ENCODE peak calls at places on chromosomes 11 and 22, in nine cellular contexts. B is tibial nerve, U is heart left ventricle, X is right lobe of liver, D is prostate gland, R is endothelial cell of umbilical vein, E is sigmoid colon, V is adrenal gland, C is esophagus squamous epithelium. M is an unnamed sample. For H3K4me1, the result is how much of the 10 kb centered on the place peaks cover.

GRCh38 chr11:113160652-113161051 is 153.7 kb upstream of the TTC12 start:
- DNase-seq in E (no peak), U (no peak), X (no peak), V (no peak), R (no peak), D (no peak), C (no peak), B (no peak), M (no peak)

GRCh38 chr22:22955866-22956535 is 68.4 kb downstream of the IGLL5 start:
- DNase-seq in R (peak), E (peak), U (peak), V (peak), X (no peak), B (peak), C (no peak), D (peak), M (peak)

GRCh38 chr11:95076416-95076815 is 9.7 kb downstream of the SRSF8 start:
- DNase-seq in U (no peak), C (no peak), E (no peak), X (no peak), R (peak), V (no peak), B (peak), D (peak), M (no peak)

GRCh38 chr22:33850724-33851123 is 69.6 kb downstream of the LARGE1 start:
- DNase-seq in U (no peak), C (no peak), V (no peak), R (no peak), E (no peak), B (no peak), D (no peak), X (no peak), M (no peak)

GRCh38 chr11:96215094-96215782 is 127.8 kb downstream of the MAML2 start:
- DNase-seq in X (no peak), R (peak), D (no peak), U (no peak), C (no peak), V (no peak), E (no peak), B (no peak), M (no peak)

GRCh38 chr22:25940479-25940878 is 198.5 kb downstream of the MYO18B start:
- DNase-seq in D (no peak), R (no peak), X (no peak), B (no peak), U (no peak), C (no peak), E (no peak), V (no peak), M (no peak)

GRCh38 chr11:75429902-75430691 is 2.9 kb downstream of the KLHL35 start:
- DNase-seq in R (peak), D (peak), X (no peak), V (peak), U (peak), B (peak), E (peak), C (no peak), M (no peak)

GRCh38 chr22:37419916-37420655 is 7.2 kb downstream of the ELFN2 start:
- DNase-seq in V (no peak), B (no peak), D (no peak), R (no peak), X (no peak), C (no peak), E (no peak), U (no peak), M (no peak)

GRCh38 chr22:19890502-19891349 is 36.1 kb upstream of the GNB1L start:
- DNase-seq in R (peak), C (no peak), E (no peak), D (no peak), X (peak), U (no peak), V (no peak), B (no peak), M (no peak)

GRCh38 chr11:118002541-118003019 is 16.4 kb downstream of the IL10RA start:
- DNase-seq in R (no peak), X (no peak), D (no peak), C (no peak), B (no peak), U (peak), V (no peak), E (peak), M (no peak)

GRCh38 chr11:114478768-114479167 is 39.5 kb downstream of the REXO2 start:
- DNase-seq in V (no peak), E (no peak), X (no peak), C (no peak), U (no peak), D (no peak), B (no peak), R (no peak), M (no peak)

GRCh38 chr11:110896358-110896757 is 184.1 kb upstream of the ARHGAP20 start:
- DNase-seq in C (no peak), D (no peak), V (no peak), R (no peak), E (no peak), B (no peak), X (no peak), U (no peak), M (no peak)

GRCh38 chr11:97657852-97658251 is 1268.0 kb downstream of the JRKL start:
- DNase-seq in U (no peak), R (no peak), V (no peak), E (no peak), D (no peak), B (no peak), X (no peak), C (no peak), M (no peak)

GRCh38 chr11:2328040-2328439 is 26.2 kb downstream of the TSPAN32 start:
- DNase-seq in E (no peak), B (no peak), D (no peak), U (no peak), X (no peak), R (no peak), V (no peak), C (no peak), M (no peak)

DNA sequence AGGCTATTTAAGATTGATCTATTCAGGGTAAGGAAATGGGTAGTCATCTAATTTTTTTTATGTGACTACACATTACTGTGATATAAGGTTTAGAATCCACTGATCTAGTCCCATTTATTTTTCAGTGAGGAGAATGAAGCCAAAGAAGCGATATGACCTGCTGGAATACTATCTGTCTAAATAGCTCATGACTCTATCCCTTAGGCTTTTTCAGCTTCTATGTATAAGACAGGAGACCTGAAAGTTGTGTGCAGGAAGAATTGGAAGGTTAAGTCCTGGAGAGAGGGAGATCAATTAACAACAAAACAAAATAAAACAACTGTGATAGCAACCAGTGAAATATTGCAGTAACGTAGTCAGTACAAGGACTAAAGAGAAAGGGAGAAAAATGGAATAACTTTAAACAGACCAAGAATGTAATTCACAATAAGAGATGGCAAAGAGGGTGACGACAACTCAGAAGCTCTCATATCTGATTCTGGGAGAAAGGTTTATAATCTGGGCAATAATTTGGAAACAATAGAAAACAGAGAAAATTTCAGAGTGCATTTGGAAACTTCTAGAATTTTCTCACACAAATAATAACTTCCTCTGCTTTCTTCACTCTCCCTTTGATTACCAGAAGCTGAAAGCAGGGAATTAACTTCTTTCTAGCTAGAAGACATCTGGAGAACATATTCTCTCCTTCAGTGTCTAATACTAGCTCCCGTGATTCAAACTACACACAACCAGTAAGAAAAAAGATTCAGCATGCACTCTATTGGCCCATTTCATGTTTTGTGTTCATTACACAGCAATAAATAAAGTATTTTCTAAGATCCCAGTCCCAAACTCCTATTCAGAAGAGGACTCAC is 19.2 kb upstream of the CASP12 start:
- DNase-seq in B (no peak), R (peak), E (no peak), D (no peak), C (no peak), X (no peak), U (no peak), V (no peak), M (no peak)
- H3K27ac ChIP-seq in B (peak), R (peak), E (peak), D (peak), C (peak), X (peak), U (peak), V (peak), M (peak)

DNA sequence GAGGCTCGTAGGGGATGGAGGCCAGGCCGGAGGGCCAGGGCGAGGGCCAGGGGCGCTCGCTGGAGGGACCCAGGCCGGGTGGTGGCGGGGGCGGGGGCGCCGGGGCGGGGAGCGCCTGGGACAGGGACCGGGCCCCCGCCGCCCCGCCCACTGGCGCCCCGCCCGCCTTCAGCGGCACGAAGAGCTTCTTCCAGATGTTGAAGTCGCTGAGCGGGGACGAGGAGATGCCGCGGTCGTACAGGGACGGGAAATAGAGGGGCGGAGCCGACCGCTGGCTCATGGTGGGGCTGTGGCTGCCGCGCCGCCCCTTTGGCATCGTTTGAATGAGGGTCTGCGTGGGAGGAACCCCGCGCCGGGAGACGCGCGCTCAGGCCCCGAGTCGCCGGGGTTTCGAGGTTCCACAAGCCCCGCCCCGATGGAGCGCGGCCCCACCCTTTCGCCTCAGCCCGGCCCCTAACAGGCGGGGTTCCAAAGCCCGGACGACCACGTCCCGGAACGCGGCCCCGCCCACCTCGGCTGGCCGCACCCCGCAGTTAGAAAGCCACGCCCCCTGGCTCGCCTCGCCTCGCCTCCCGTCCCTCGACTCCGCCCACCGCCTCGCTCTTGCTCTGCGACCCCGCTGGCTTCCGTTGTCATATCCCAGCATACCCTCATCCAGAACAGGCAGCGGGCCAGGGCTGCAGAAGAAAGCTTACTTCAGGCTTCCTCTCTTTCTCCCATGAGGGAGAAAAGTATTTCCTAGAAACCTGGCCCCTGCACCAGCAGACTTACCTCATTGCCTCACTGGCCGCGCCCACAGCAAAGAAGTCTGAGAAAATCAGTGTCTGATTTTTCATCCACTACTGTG is at the start of gene C11orf91:
- DNase-seq in E (peak), V (peak), R (peak), B (peak), D (peak), C (peak), U (peak), X (peak), M (peak)
- TF ChIP-seq POLR2A in E (no peak), V (no peak), R (peak), B (peak), D (peak), C (peak), U (no peak), X (peak), M (no peak)

GRCh38 chr11:128627666-128628342 is 40.4 kb upstream of the ETS1 start:
- DNase-seq in C (no peak), B (no peak), R (no peak), U (no peak), V (no peak), E (no peak), D (no peak), X (no peak), M (peak)
- H3K4me1 ChIP-seq in C (under half), B (under half), R (under half), U (under half), V (under half), E (under half), D (under half), X (under half), M (under half)

DNA sequence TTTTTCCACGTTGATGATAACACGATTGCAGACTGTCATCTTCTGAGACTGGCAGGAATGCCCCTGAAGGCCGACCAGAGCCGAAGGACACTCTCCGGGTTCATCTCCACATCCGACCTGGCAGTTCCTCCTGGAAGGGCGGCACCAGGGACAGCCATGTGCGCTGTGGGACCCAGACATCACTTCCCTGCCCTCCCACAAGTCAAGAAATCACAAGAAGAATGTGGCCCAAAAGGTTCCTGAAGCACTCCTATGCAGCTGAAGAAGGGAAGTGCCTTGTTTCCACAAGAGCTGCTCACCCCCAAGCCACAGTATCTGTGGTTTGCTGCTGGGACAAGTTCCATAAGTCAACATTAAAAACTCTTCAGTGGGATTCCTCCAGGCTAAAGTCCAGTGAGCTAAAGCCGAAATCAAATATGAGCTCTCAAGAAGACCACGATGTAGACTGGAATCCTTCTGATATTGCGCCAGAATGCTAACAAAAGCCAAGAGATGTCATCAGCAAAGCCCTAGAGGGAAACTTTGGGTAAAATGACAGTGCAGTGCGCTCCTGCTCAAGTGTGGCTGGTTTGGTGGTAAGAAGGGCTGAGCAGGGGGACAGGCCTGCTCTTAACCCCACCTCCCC is 21.2 kb downstream of the PACSIN2 start:
- DNase-seq in C (no peak), B (no peak), X (no peak), D (peak), V (no peak), E (peak), R (no peak), U (no peak), M (no peak)
- H3K27ac ChIP-seq in C (peak), B (peak), X (peak), D (peak), V (peak), E (peak), R (no peak), U (peak), M (peak)

M was measured in esophagus muscularis mucosa.